ENCODE peak calls at places on chromosomes 12 and 14, in eight cellular contexts. R is mucosa of descending colon; L is CD8-positive, alpha-beta T cell; J is fibroblast of pulmonary artery; A is AG10803; F is fibroblast of lung; G is cardiac muscle cell; S is dorsolateral prefrontal cortex. Q is an unnamed sample.

GRCh38 chr12:116404913-116405611 is 127.6 kb upstream of the MED13L start:
- DNase-seq in R (no peak), L (no peak), J (no peak), A (no peak), F (no peak), G (no peak), S (no peak), Q (no peak)

GRCh38 chr14:100531591-100532121 is 55.6 kb downstream of the BEGAIN start:
- DNase-seq in R (peak), L (peak), J (no peak), A (no peak), F (no peak), G (no peak), S (no peak), Q (no peak)

GRCh38 chr12:94457331-94457730 is 2.3 kb downstream of the CEP83 start:
- DNase-seq in R (no peak), L (no peak), J (no peak), A (no peak), F (no peak), G (no peak), S (no peak), Q (no peak)

GRCh38 chr12:108211161-108211560 is 82.1 kb downstream of the WSCD2 start:
- DNase-seq in R (no peak), L (no peak), J (no peak), A (no peak), F (no peak), G (no peak), S (no peak), Q (no peak)

GRCh38 chr14:77140937-77141591 is 527 bp downstream of the ZDHHC22 start:
- DNase-seq in R (no peak), L (no peak), J (peak), A (no peak), F (no peak), G (peak), S (peak), Q (peak)

GRCh38 chr12:69511870-69512269 is 41.7 kb downstream of the FRS2 start:
- DNase-seq in R (no peak), L (no peak), J (no peak), A (no peak), F (no peak), G (no peak), S (peak), Q (no peak)

GRCh38 chr14:25121342-25122129 is 71.6 kb upstream of the STXBP6 start:
- DNase-seq in R (no peak), L (no peak), J (peak), A (peak), F (peak), G (peak), S (no peak), Q (peak)

GRCh38 chr12:39605996-39606395 is 13.6 kb downstream of the ABCD2 start:
- DNase-seq in R (no peak), L (no peak), J (peak), A (peak), F (peak), G (no peak), S (no peak), Q (peak)

GRCh38 chr12:4270670-4271432 is 2.7 kb upstream of the CCND2 start:
- DNase-seq in R (peak), L (peak), J (peak), A (no peak), F (peak), G (peak), S (no peak), Q (no peak)

GRCh38 chr12:56230449-56231183 is 765 bp downstream of the SLC39A5 start:
- DNase-seq in R (peak), L (no peak), J (no peak), A (no peak), F (no peak), G (no peak), S (no peak), Q (no peak)

GRCh38 chr14:49766839-49767238 is 1.1 kb upstream of the KLHDC2 start:
- DNase-seq in R (no peak), L (no peak), J (no peak), A (no peak), F (peak), G (no peak), S (no peak), Q (no peak)

GRCh38 chr12:94277426-94278000 is 129.1 kb downstream of the PLXNC1 start:
- DNase-seq in R (no peak), L (no peak), J (no peak), A (no peak), F (peak), G (no peak), S (no peak), Q (peak)

GRCh38 chr14:89767861-89768268 is 186.7 kb downstream of the EFCAB11 start:
- DNase-seq in R (no peak), L (peak), J (peak), A (peak), F (peak), G (peak), S (no peak), Q (peak)

GRCh38 chr14:41891624-41892023 is 284.9 kb downstream of the LRFN5 start:
- DNase-seq in R (no peak), L (no peak), J (no peak), A (no peak), F (peak), G (no peak), S (no peak), Q (no peak)

GRCh38 chr12:52407918-52408317 is 1.8 kb upstream of the KRT82 start:
- DNase-seq in R (no peak), L (no peak), J (no peak), A (no peak), F (no peak), G (no peak), S (no peak), Q (no peak)

GRCh38 chr12:83092101-83092500 is 405.4 kb downstream of the TMTC2 start:
- DNase-seq in R (no peak), L (no peak), J (no peak), A (no peak), F (no peak), G (no peak), S (no peak), Q (no peak)

GRCh38 chr12:82687020-82687951 is 580 bp downstream of the TMTC2 start:
- DNase-seq in R (peak), L (peak), J (peak), A (peak), F (peak), G (peak), S (peak), Q (peak)

GRCh38 chr12:91785655-91786489 is 359.8 kb downstream of the BTG1 start:
- DNase-seq in R (no peak), L (no peak), J (no peak), A (no peak), F (no peak), G (no peak), S (no peak), Q (no peak)

GRCh38 chr14:96253140-96253539 is 2.9 kb upstream of the BDKRB1 start:
- DNase-seq in R (no peak), L (no peak), J (peak), A (peak), F (peak), G (no peak), S (no peak), Q (peak)

GRCh38 chr12:67356400-67356799 is 87.2 kb downstream of the CAND1 start:
- DNase-seq in R (no peak), L (no peak), J (no peak), A (no peak), F (no peak), G (no peak), S (no peak), Q (no peak)

GRCh38 chr14:76564471-76565119 is 188.7 kb downstream of the ESRRB start:
- DNase-seq in R (no peak), L (no peak), J (no peak), A (no peak), F (no peak), G (peak), S (no peak), Q (no peak)

GRCh38 chr12:48489012-48489411 is 6.7 kb downstream of the C12orf54 start:
- DNase-seq in R (no peak), L (no peak), J (peak), A (peak), F (no peak), G (no peak), S (no peak), Q (peak)

GRCh38 chr12:39619660-39620433 is at the start of gene ABCD2:
- DNase-seq in R (peak), L (peak), J (peak), A (peak), F (peak), G (peak), S (peak), Q (peak)

GRCh38 chr12:62816624-62817023 is 118.3 kb downstream of the PPM1H start:
- DNase-seq in R (no peak), L (no peak), J (no peak), A (no peak), F (no peak), G (no peak), S (no peak), Q (no peak)

GRCh38 chr12:62808166-62808879 is 126.6 kb downstream of the PPM1H start:
- DNase-seq in R (no peak), L (no peak), J (no peak), A (no peak), F (no peak), G (no peak), S (no peak), Q (no peak)

GRCh38 chr12:62817556-62818271 is 117.2 kb downstream of the PPM1H start:
- DNase-seq in R (no peak), L (no peak), J (peak), A (peak), F (peak), G (no peak), S (peak), Q (peak)

GRCh38 chr12:62814243-62814642 is 120.7 kb downstream of the PPM1H start:
- DNase-seq in R (no peak), L (no peak), J (no peak), A (no peak), F (no peak), G (no peak), S (no peak), Q (no peak)

GRCh38 chr12:62813031-62813829 is 121.7 kb downstream of the PPM1H start:
- DNase-seq in R (no peak), L (peak), J (peak), A (peak), F (peak), G (peak), S (peak), Q (peak)
- TF ChIP-seq CTCF in R (peak), L (peak), J (peak), A (peak), F (peak), G (peak), S (peak), Q (peak)

DNA sequence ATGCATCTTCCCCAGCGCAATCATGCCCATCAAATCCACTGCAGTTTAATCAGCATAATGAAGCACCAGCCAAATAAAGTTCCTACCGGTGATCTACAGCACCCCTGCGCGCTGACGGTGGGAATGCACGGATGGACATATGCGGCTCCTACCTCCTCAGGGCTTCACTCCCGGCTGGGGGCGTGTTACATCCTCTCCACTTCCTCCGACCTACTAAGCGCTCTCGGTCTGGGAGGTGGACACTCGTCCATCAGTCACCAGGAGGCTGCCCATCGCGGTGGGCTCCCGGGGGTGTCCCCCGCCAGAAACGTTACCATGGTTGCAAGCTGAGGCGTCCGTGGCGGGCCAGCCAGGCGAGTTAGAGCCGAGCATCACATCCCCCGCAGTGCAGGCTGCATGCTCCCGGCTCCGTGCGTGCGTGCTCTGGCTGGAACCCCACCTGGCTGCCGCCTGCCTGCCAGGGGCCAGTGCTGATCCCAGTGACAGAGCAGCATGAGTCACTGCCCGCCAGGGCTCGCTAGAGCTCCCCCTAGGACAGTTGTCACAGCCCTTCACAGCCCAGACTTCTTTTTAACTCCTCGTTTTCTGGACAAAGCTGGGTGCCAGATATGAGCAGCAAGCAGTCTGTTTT is 73.0 kb downstream of the CIT start:
- DNase-seq in R (no peak), L (no peak), J (peak), A (peak), F (peak), G (peak), S (peak), Q (peak)
- H3K4me3 ChIP-seq in R (no peak), L (no peak), J (peak), A (peak), F (peak), G (peak), S (peak), Q (peak)

GRCh38 chr12:23380419-23381100 is 568.9 kb downstream of the SOX5 start:
- DNase-seq in R (no peak), L (no peak), J (no peak), A (no peak), F (no peak), G (no peak), S (no peak), Q (no peak)

DNA sequence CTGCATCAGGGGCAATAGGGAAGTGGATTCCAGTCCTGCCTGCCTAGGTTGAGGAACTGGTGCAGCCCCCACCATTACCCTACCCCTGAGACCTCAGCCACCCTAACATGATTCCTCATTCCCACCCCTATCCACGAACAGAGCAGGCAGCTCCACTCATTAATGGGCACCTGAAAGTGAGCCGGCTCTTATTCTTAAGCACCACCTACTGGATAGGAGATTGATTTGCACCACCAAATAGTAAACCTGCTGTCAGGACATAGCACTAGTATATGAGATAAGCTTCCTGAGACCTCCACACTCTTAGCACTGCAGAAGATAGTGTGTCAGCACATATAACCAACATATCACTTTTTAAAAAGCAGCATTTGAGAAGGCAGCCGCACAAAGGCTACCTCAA is 573.2 kb downstream of the SOX5 start:
- DNase-seq in R (no peak), L (no peak), J (no peak), A (no peak), F (no peak), G (no peak), S (no peak), Q (no peak)
- TF ChIP-seq CTCF in R (no peak), L (no peak), J (no peak), A (no peak), F (no peak), G (no peak), S (no peak), Q (no peak)

GRCh38 chr14:99479903-99480855 is 480 bp downstream of the SETD3 start:
- DNase-seq in R (peak), L (peak), J (peak), A (peak), F (peak), G (peak), S (peak), Q (peak)
- H3K4me3 ChIP-seq in R (peak), L (peak), J (peak), A (peak), F (peak), G (peak), S (peak), Q (peak)

DNA sequence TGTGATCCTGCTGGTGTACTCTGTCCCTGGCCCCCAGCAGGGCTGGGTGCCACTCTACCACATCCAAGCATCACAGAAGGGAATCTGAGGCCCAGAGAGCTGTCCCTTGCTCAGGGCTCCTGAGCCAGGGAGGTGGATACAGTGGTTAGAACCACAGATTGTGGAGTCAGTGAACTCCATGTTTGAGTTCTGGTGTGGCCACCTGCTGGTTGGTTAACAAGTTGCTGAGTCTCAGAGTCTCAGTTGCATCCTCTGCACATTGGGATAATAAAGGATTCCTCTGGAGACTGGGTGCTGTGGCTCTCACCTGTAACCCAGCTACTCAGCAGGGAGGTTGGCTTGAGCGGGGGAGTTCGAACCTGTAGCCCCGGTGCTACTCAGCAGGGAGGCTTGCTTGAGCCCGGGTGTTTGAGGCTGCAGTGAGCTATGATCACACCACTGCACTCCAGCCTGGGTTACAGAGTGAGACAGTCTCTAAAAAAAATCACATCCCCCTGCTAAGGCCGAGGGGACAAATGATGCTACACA is 39.4 kb downstream of the MVK start:
- DNase-seq in R (no peak), L (no peak), J (peak), A (peak), F (no peak), G (no peak), S (no peak), Q (peak)
- TF ChIP-seq CTCF in R (no peak), L (no peak), J (peak), A (peak), F (peak), G (peak), S (no peak), Q (peak)

DNA sequence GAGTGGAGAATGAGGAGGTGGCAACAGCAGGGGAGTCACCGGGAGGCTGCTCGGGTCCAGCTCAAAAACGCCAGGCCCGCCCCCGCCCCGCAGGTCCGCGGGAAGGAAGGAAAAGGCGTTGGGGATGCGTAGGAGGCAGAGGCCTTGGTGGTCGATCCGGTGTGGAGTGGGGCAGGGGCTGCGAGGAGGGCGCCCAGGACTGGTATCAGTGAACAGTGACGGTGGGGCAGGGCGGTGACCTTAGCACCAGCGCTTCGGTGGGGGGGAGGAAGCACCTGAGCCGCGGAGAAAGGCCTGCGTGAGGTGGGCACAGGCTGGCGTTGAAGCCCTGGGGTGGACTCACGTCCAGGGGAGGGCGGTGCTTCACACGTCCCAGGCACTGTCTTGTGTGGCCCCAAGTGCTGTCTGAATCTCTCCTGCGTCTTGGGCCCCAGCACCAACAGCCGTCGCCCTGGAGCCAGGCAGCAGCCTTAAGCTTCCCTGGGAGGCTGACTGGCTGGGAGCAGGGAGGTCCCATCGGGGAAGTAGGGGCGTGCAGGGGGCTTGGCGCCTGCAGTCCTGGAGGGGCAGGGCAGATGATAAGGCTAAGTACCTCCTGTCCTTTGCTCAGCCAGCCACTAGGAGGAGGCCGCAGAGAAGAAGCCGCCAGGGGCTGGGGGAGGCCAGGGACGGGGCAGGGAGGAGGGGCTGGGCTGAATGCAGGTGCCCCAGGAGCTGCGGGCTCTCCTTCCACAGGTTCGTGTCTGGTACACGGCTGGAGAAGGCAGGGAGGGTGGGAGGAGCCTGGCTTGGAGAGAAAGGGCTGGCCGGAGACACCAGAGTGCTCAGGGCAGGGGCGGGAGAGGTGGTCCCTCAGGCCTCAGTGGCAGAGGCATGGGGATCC is 26.5 kb downstream of the ZBTB42 start:
- DNase-seq in R (peak), L (peak), J (peak), A (peak), F (peak), G (peak), S (peak), Q (peak)
- H3K4me3 ChIP-seq in R (no peak), L (peak), J (peak), A (peak), F (peak), G (peak), S (peak), Q (peak)

GRCh38 chr14:37668646-37669045 is 73.2 kb downstream of the TTC6 start:
- DNase-seq in R (no peak), L (no peak), J (peak), A (no peak), F (peak), G (no peak), S (no peak), Q (peak)

GRCh38 chr14:37665479-37665878 is 70.0 kb downstream of the TTC6 start:
- DNase-seq in R (no peak), L (no peak), J (no peak), A (no peak), F (no peak), G (no peak), S (no peak), Q (no peak)

GRCh38 chr14:37673439-37673838 is 78.0 kb downstream of the TTC6 start:
- DNase-seq in R (no peak), L (no peak), J (no peak), A (no peak), F (no peak), G (no peak), S (no peak), Q (peak)

GRCh38 chr14:37665951-37666350 is 70.5 kb downstream of the TTC6 start:
- DNase-seq in R (no peak), L (no peak), J (no peak), A (no peak), F (no peak), G (no peak), S (no peak), Q (no peak)

DNA sequence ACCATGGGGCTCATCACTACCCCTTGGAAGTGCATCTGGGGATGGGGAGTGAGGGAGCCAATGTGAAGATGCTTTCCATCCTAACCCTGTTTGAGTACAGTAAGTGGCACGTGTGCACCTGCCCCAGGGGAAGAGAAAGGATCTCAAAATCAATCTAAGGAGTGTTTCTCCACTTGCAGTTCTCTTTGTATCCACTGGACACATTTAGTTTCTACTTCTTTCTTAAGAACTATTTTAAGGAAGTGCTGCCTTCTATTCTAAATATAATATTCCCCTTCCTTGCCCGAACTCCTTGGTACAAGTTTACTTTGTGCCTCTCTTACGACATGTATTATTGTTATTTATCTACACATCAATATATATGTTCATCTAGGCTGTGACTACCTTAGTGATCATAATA is 73.8 kb downstream of the TTC6 start:
- DNase-seq in R (no peak), L (no peak), J (no peak), A (no peak), F (no peak), G (no peak), S (no peak), Q (no peak)
- TF ChIP-seq CTCF in R (no peak), L (no peak), J (no peak), A (no peak), F (no peak), G (no peak), S (no peak), Q (no peak)

Q was measured in choroid plexus epithelial cell.